ENCODE peak calls at places on chromosomes 4 and X, in four cellular contexts. O is upper lobe of left lung, J is HFFc6, B is astrocyte of the cerebellum. G is an unnamed sample.
A peak's percentile ranks its signal among the peaks of the same experiment; 100 is the strongest.

GRCh38 chr4:150010525-150011126 is 67.6 kb upstream of the DCLK2 start:
- DNase-seq in O (no peak), J (peak; percentile 60), B (peak; percentile 68), G (peak; percentile 13)

GRCh38 chr4:82678046-82678445 is 116.3 kb upstream of the TMEM150C start:
- DNase-seq in O (no peak), J (peak; percentile 21), B (no peak), G (no peak)

GRCh38 chrX:38627683-38628082 is 66.3 kb downstream of the TSPAN7 start:
- DNase-seq in O (peak; percentile 23), J (peak; percentile 2), B (no peak), G (no peak)

GRCh38 chrX:41009816-41010187 is 75.4 kb upstream of the USP9X start:
- DNase-seq in O (no peak), J (peak; percentile 5), B (no peak), G (no peak)

GRCh38 chr4:184362338-184362737 is 112.0 kb downstream of the IRF2 start:
- DNase-seq in O (no peak), J (no peak), B (no peak), G (no peak)

GRCh38 chr4:60938181-60938580 is 261.9 kb upstream of the ADGRL3 start:
- DNase-seq in O (no peak), J (no peak), B (no peak), G (no peak)

GRCh38 chr4:86334020-86334750 is 25.7 kb downstream of the MAPK10 start:
- DNase-seq in O (no peak), J (no peak), B (no peak), G (no peak)

GRCh38 chr4:6263541-6264540 is 5.8 kb upstream of the WFS1 start:
- DNase-seq in O (no peak), J (peak; percentile 50), B (peak; percentile 22), G (no peak)

GRCh38 chrX:115592997-115593734 is 32.2 kb downstream of the PLS3 start:
- DNase-seq in O (no peak), J (no peak), B (no peak), G (no peak)

GRCh38 chrX:153460826-153461225 is 9.6 kb downstream of the HAUS7 start:
- DNase-seq in O (no peak), J (no peak), B (no peak), G (peak; percentile 63)

GRCh38 chrX:17470136-17470535 is 95.1 kb downstream of the NHS start:
- DNase-seq in O (no peak), J (no peak), B (no peak), G (no peak)

GRCh38 chr4:142671516-142671915 is 174.6 kb downstream of the INPP4B start:
- DNase-seq in O (no peak), J (no peak), B (no peak), G (no peak)
- TF ChIP-seq CTCF in O (no peak), J (peak; percentile 64), B (no peak), G (no peak)

GRCh38 chrX:104113237-104113965 is 1.1 kb downstream of the ZCCHC18 start:
- DNase-seq in O (peak; percentile 33), J (peak; percentile 30), B (peak; percentile 11), G (peak; percentile 49)
- TF ChIP-seq CTCF in O (no peak), J (peak; percentile 74), B (peak; percentile 58), G (peak; percentile 49)

GRCh38 chrX:1873671-1874070 is 258.8 kb downstream of the ASMT start:
- DNase-seq in O (no peak), J (no peak), B (no peak), G (no peak)

GRCh38 chrX:1874416-1874815 is 259.6 kb downstream of the ASMT start:
- DNase-seq in O (no peak), J (no peak), B (no peak), G (no peak)

GRCh38 chrX:1877780-1878179 is 262.9 kb downstream of the ASMT start:
- DNase-seq in O (no peak), J (no peak), B (no peak), G (no peak)

GRCh38 chrX:1874899-1875298 is 260.0 kb downstream of the ASMT start:
- DNase-seq in O (no peak), J (no peak), B (no peak), G (no peak)

GRCh38 chrX:1876041-1876440 is 261.2 kb downstream of the ASMT start:
- DNase-seq in O (no peak), J (no peak), B (no peak), G (no peak)
- TF ChIP-seq CTCF in O (no peak), J (no peak), B (no peak), G (no peak)

GRCh38 chr4:147587061-147587460 is 30.1 kb upstream of the TMEM184C start:
- DNase-seq in O (no peak), J (no peak), B (no peak), G (no peak)

GRCh38 chr4:147591048-147591577 is 26.1 kb upstream of the TMEM184C start:
- DNase-seq in O (no peak), J (no peak), B (no peak), G (no peak)

GRCh38 chr4:147589586-147589985 is 27.6 kb upstream of the TMEM184C start:
- DNase-seq in O (no peak), J (no peak), B (no peak), G (no peak)

GRCh38 chr4:147594107-147594506 is 23.1 kb upstream of the TMEM184C start:
- DNase-seq in O (no peak), J (no peak), B (no peak), G (no peak)

GRCh38 chr4:147590249-147590920 is 26.8 kb upstream of the TMEM184C start:
- DNase-seq in O (peak; percentile 35), J (peak; percentile 45), B (peak; percentile 70), G (peak; percentile 63)
- TF ChIP-seq CTCF in O (peak; percentile 39), J (peak; percentile 91), B (peak; percentile 75), G (peak; percentile 84)

GRCh38 chr4:181854142-181854541 is 389.1 kb upstream of the TENM3 start:
- DNase-seq in O (no peak), J (peak; percentile 47), B (no peak), G (no peak)

GRCh38 chr4:181846934-181847333 is 396.3 kb upstream of the TENM3 start:
- DNase-seq in O (no peak), J (no peak), B (no peak), G (no peak)

GRCh38 chr4:181845617-181846016 is 397.6 kb upstream of the TENM3 start:
- DNase-seq in O (no peak), J (no peak), B (no peak), G (no peak)

GRCh38 chr4:181848357-181848756 is 394.8 kb upstream of the TENM3 start:
- DNase-seq in O (no peak), J (no peak), B (no peak), G (no peak)

DNA sequence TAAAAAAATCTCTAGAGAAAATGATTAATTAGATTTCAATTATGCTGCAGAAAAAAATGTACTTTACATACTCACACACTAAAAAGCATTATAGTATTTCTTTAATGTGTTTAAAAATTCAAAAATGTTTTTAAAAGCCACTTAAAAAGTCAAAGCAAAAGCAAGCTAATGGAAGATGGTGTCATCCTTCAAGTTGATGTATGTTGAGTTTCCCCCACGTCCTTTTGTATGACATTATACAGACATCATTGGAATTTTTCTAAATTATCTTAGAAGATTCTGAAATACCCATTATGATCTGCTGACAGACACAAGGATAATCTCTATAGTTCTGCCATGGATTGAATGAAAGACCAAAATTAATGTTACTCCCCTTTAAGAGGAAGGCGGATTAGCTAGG is 393.7 kb upstream of the TENM3 start:
- DNase-seq in O (no peak), J (no peak), B (no peak), G (no peak)
- TF ChIP-seq CTCF in O (no peak), J (no peak), B (no peak), G (no peak)

GRCh38 chrX:11111038-11111851 is at the start of gene HCCS:
- DNase-seq in O (peak; percentile 83), J (peak; percentile 81), B (peak; percentile 57), G (peak; percentile 80)
- TF ChIP-seq CTCF in O (no peak), J (peak; percentile 37), B (no peak), G (no peak)

GRCh38 chr4:85318415-85318814 is 156.5 kb upstream of the ARHGAP24 start:
- DNase-seq in O (no peak), J (no peak), B (no peak), G (no peak)
- TF ChIP-seq CTCF in O (no peak), J (peak; percentile 9), B (no peak), G (no peak)

GRCh38 chr4:1344696-1345095 is 2.3 kb upstream of the UVSSA start:
- DNase-seq in O (peak; percentile 44), J (no peak), B (no peak), G (no peak)

GRCh38 chr4:1346781-1347409 is at the start of gene UVSSA:
- DNase-seq in O (peak; percentile 100), J (peak; percentile 100), B (peak; percentile 99), G (peak; percentile 100)

GRCh38 chr4:1348014-1348513 is 1.1 kb downstream of the UVSSA start:
- DNase-seq in O (no peak), J (no peak), B (no peak), G (no peak)

GRCh38 chr4:1347410-1347864 is 429 bp downstream of the UVSSA start:
- DNase-seq in O (peak; percentile 76), J (peak; percentile 85), B (peak; percentile 74), G (peak; percentile 87)

GRCh38 chr4:1345905-1346780 is 865 bp upstream of the UVSSA start:
- DNase-seq in O (peak; percentile 44), J (peak; percentile 23), B (no peak), G (peak; percentile 61)
- TF ChIP-seq CTCF in O (no peak), J (no peak), B (no peak), G (peak; percentile 51)

G was measured in GM13977.